ENCODE peak calls at places on chromosomes 3 and 15, in ten cellular contexts. P, O, V, W, D, M, G, Q, E and A are unnamed samples.
A peak's percentile ranks its signal among the peaks of the same experiment; 100 is the strongest.

GRCh38 chr3:51706788-51707731 is at the start of gene GRM2:
- DNase-seq in P (peak; percentile 90), O (no peak), V (peak; percentile 92), W (peak; percentile 79), D (peak; percentile 84), M (no peak), G (peak; percentile 8), Q (peak; percentile 99), E (no peak), A (peak; percentile 88)

GRCh38 chr3:156349111-156349510 is 205.8 kb downstream of the SSR3 start:
- DNase-seq in P (no peak), O (no peak), V (no peak), W (no peak), D (no peak), M (no peak), G (no peak), Q (no peak), E (no peak), A (no peak)

GRCh38 chr3:134381836-134382442 is 7.7 kb upstream of the AMOTL2 start:
- DNase-seq in P (no peak), O (no peak), V (no peak), W (no peak), D (peak; percentile 99), M (no peak), G (no peak), Q (no peak), E (no peak), A (no peak)

GRCh38 chr15:39312984-39313383 is 267.9 kb upstream of the THBS1 start:
- DNase-seq in P (peak; percentile 39), O (peak; percentile 82), V (peak; percentile 39), W (peak; percentile 35), D (peak; percentile 49), M (no peak), G (no peak), Q (no peak), E (peak; percentile 2), A (no peak)

GRCh38 chr3:87498358-87499080 is 222.1 kb upstream of the POU1F1 start:
- DNase-seq in P (no peak), O (no peak), V (no peak), W (no peak), D (peak; percentile 4), M (no peak), G (no peak), Q (peak; percentile 71), E (no peak), A (no peak)

GRCh38 chr3:189937302-189938255 is 183.1 kb downstream of the P3H2 start:
- DNase-seq in P (peak; percentile 70), O (no peak), V (peak; percentile 71), W (peak; percentile 97), D (peak; percentile 100), M (peak; percentile 92), G (peak; percentile 98), Q (peak; percentile 67), E (peak; percentile 99), A (peak; percentile 79)

GRCh38 chr15:71512281-71513016 is 297.9 kb upstream of the NR2E3 start:
- DNase-seq in P (no peak), O (no peak), V (no peak), W (no peak), D (no peak), M (no peak), G (no peak), Q (no peak), E (no peak), A (peak; percentile 71)

GRCh38 chr15:98395974-98396627 is 252.2 kb upstream of the IGF1R start:
- DNase-seq in P (no peak), O (no peak), V (no peak), W (no peak), D (no peak), M (no peak), G (no peak), Q (no peak), E (no peak), A (no peak)

GRCh38 chr3:127441764-127442163 is 148.8 kb downstream of the TPRA1 start:
- DNase-seq in P (no peak), O (no peak), V (no peak), W (no peak), D (no peak), M (no peak), G (no peak), Q (no peak), E (no peak), A (no peak)

GRCh38 chr3:19543212-19543841 is 390.7 kb downstream of the EFHB start:
- DNase-seq in P (peak; percentile 0), O (peak; percentile 64), V (peak; percentile 0), W (peak; percentile 0), D (peak; percentile 37), M (no peak), G (no peak), Q (no peak), E (peak; percentile 1), A (no peak)

GRCh38 chr15:66454143-66454542 is 43.4 kb downstream of the SNAPC5 start:
- DNase-seq in P (peak; percentile 37), O (no peak), V (peak; percentile 33), W (peak; percentile 48), D (peak; percentile 29), M (no peak), G (no peak), Q (no peak), E (no peak), A (peak; percentile 41)

GRCh38 chr15:90530250-90531051 is 728 bp downstream of the CRTC3 start:
- DNase-seq in P (peak; percentile 38), O (peak; percentile 66), V (peak; percentile 45), W (peak; percentile 40), D (peak; percentile 72), M (no peak), G (no peak), Q (peak; percentile 95), E (no peak), A (peak; percentile 48)

GRCh38 chr15:100335335-100335999 is 6.3 kb downstream of the ADAMTS17 start:
- DNase-seq in P (no peak), O (no peak), V (no peak), W (no peak), D (no peak), M (no peak), G (no peak), Q (no peak), E (no peak), A (no peak)

DNA sequence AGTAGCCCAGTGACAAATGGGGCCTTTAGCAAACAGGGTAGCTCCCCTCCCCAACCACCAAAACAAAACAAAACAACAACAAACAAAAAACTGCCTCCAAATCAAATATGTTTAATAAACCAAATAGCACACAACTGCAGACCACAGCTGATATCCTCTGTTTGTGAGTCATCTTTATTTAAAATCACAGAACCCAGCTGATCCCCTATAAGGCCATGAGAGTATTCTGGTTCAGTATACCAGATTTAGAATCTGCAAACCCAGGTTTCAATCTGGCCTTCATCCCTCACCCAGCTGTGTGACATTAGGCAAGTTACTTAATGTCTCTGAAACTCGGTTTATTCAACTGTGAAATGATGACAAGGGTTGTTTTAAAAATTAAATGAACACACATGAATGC is 124.5 kb downstream of the SUCLG2 start:
- DNase-seq in P (peak; percentile 7), O (peak; percentile 6), V (peak; percentile 29), W (peak; percentile 35), D (no peak), M (no peak), G (no peak), Q (no peak), E (no peak), A (no peak)
- TF ChIP-seq CTCF in P (no peak), O (no peak), V (no peak), W (no peak), D (no peak), M (no peak), G (no peak), Q (no peak), E (no peak), A (no peak)

GRCh38 chr15:60913901-60914300 is 315.2 kb downstream of the RORA start:
- DNase-seq in P (no peak), O (no peak), V (no peak), W (no peak), D (no peak), M (no peak), G (no peak), Q (no peak), E (no peak), A (no peak)
- H3K4me3 ChIP-seq in P (no peak overlapping the region), O (no peak overlapping the region), V (no peak overlapping the region), W (no peak overlapping the region), D (no peak overlapping the region), M (no peak overlapping the region), G (no peak overlapping the region), Q (no peak overlapping the region), E (no peak overlapping the region), A (no peak overlapping the region)

DNA sequence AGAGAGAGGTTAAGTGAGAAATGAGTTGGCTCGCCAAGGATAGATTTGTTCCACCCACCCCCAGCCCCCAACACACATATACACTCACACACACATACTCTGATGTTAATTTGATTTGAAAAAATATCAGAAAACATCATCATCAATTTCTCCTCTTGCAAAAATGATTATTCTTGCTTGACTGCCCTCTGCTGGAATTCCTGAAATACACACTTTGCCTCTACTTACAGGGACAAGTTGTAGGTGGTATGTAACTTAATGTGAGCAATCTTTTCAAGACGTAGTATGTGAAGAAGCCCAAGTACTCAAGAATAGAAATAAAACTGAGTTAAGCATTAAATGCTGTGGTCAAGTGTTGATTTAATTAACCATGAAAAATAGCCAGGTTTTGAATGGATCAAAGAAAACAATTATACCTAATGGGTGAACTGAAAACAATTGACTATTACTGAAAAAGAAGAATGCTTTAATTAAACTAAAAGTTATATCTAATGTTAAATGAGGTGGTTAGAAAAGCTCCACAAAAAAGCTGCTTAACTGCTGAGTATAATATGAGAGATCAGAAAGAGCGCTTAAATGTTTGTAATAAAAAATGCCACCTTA is 46.6 kb upstream of the MDFIC2 start:
- DNase-seq in P (peak; percentile 60), O (peak; percentile 43), V (peak; percentile 62), W (peak; percentile 64), D (peak; percentile 57), M (peak; percentile 3), G (no peak), Q (no peak), E (peak; percentile 0), A (peak; percentile 20)
- TF ChIP-seq CTCF in P (peak; percentile 59), O (peak; percentile 53), V (peak; percentile 68), W (peak; percentile 46), D (peak; percentile 69), M (peak; percentile 49), G (peak; percentile 71), Q (peak; percentile 69), E (no peak), A (peak; percentile 49)

GRCh38 chr3:184230603-184231528 is 1.5 kb downstream of the VWA5B2 start:
- DNase-seq in P (no peak), O (no peak), V (no peak), W (no peak), D (peak; percentile 57), M (no peak), G (no peak), Q (peak; percentile 88), E (no peak), A (no peak)

GRCh38 chr3:184229424-184230080 is at the start of gene VWA5B2:
- DNase-seq in P (peak; percentile 32), O (peak; percentile 72), V (peak; percentile 32), W (no peak), D (peak; percentile 46), M (no peak), G (no peak), Q (peak; percentile 98), E (peak; percentile 46), A (peak; percentile 19)

GRCh38 chr3:184228376-184229137 is 828 bp upstream of the VWA5B2 start:
- DNase-seq in P (no peak), O (no peak), V (no peak), W (no peak), D (no peak), M (no peak), G (no peak), Q (no peak), E (no peak), A (no peak)

GRCh38 chr3:184231671-184232070 is 2.3 kb downstream of the VWA5B2 start:
- DNase-seq in P (no peak), O (no peak), V (peak; percentile 23), W (no peak), D (no peak), M (no peak), G (no peak), Q (peak; percentile 88), E (no peak), A (no peak)

GRCh38 chr3:184230081-184230602 is 757 bp downstream of the VWA5B2 start:
- DNase-seq in P (no peak), O (no peak), V (no peak), W (no peak), D (no peak), M (no peak), G (no peak), Q (peak; percentile 78), E (no peak), A (no peak)
- H3K4me3 ChIP-seq in P (no peak overlapping the region), O (no peak overlapping the region), V (peak overlapping the region; percentile 37), W (no peak overlapping the region), D (no peak overlapping the region), M (no peak overlapping the region), G (no peak overlapping the region), Q (no peak overlapping the region), E (peak overlapping the region; percentile 73), A (no peak overlapping the region)